ENCODE peak calls at places on chromosome 17, in four cellular contexts. One of them, this sample, is unnamed.

GRCh38 chr17:15121426-15121825 is 143.7 kb downstream of the PMP22 start:
- DNase-seq in activated T-helper 9 cell treated with anti-CD3 and anti-CD28 coated beads, Interleukin-2, amount 50 U/mL, for 16 hours: no peak
- DNase-seq in stimulated activated CD4-positive, alpha-beta T cell treated with anti-CD3 and anti-CD28 coated beads, TNF-alpha, amount 100 ng/mL, for 4 hours: no peak
- DNase-seq in activated CD4-positive, alpha-beta T cell treated with anti-CD3 and anti-CD28 coated beads, Interleukin-2, amount 10 ng/mL, durations not matched to agents 7 days and 5 days: no peak
- DNase-seq in this sample: no peak

GRCh38 chr17:3740611-3741073 is 16.9 kb downstream of the HASPIN start:
- DNase-seq in activated T-helper 9 cell treated with anti-CD3 and anti-CD28 coated beads, Interleukin-2, amount 50 U/mL, for 16 hours: no peak
- DNase-seq in stimulated activated CD4-positive, alpha-beta T cell treated with anti-CD3 and anti-CD28 coated beads, TNF-alpha, amount 100 ng/mL, for 4 hours: no peak
- DNase-seq in activated CD4-positive, alpha-beta T cell treated with anti-CD3 and anti-CD28 coated beads, Interleukin-2, amount 10 ng/mL, durations not matched to agents 7 days and 5 days: peak
- DNase-seq in this sample: no peak

GRCh38 chr17:40418428-40418706 is 671 bp upstream of the TOP2A start:
- DNase-seq in activated T-helper 9 cell treated with anti-CD3 and anti-CD28 coated beads, Interleukin-2, amount 50 U/mL, for 16 hours: no peak
- DNase-seq in stimulated activated CD4-positive, alpha-beta T cell treated with anti-CD3 and anti-CD28 coated beads, TNF-alpha, amount 100 ng/mL, for 4 hours: no peak
- DNase-seq in activated CD4-positive, alpha-beta T cell treated with anti-CD3 and anti-CD28 coated beads, Interleukin-2, amount 10 ng/mL, durations not matched to agents 7 days and 5 days: no peak
- DNase-seq in this sample: no peak

GRCh38 chr17:28527181-28527681 is 21.1 kb downstream of the FOXN1 start:
- DNase-seq in activated T-helper 9 cell treated with anti-CD3 and anti-CD28 coated beads, Interleukin-2, amount 50 U/mL, for 16 hours: no peak
- DNase-seq in stimulated activated CD4-positive, alpha-beta T cell treated with anti-CD3 and anti-CD28 coated beads, TNF-alpha, amount 100 ng/mL, for 4 hours: no peak
- DNase-seq in activated CD4-positive, alpha-beta T cell treated with anti-CD3 and anti-CD28 coated beads, Interleukin-2, amount 10 ng/mL, durations not matched to agents 7 days and 5 days: no peak
- DNase-seq in this sample: no peak

GRCh38 chr17:4920351-4921048 is 11.6 kb upstream of the GP1BA start:
- DNase-seq in activated T-helper 9 cell treated with anti-CD3 and anti-CD28 coated beads, Interleukin-2, amount 50 U/mL, for 16 hours: no peak
- DNase-seq in stimulated activated CD4-positive, alpha-beta T cell treated with anti-CD3 and anti-CD28 coated beads, TNF-alpha, amount 100 ng/mL, for 4 hours: no peak
- DNase-seq in activated CD4-positive, alpha-beta T cell treated with anti-CD3 and anti-CD28 coated beads, Interleukin-2, amount 10 ng/mL, durations not matched to agents 7 days and 5 days: no peak
- DNase-seq in this sample: no peak

GRCh38 chr17:43935926-43936261 is 6.4 kb downstream of the PPY start:
- DNase-seq in activated T-helper 9 cell treated with anti-CD3 and anti-CD28 coated beads, Interleukin-2, amount 50 U/mL, for 16 hours: no peak
- DNase-seq in stimulated activated CD4-positive, alpha-beta T cell treated with anti-CD3 and anti-CD28 coated beads, TNF-alpha, amount 100 ng/mL, for 4 hours: no peak
- DNase-seq in activated CD4-positive, alpha-beta T cell treated with anti-CD3 and anti-CD28 coated beads, Interleukin-2, amount 10 ng/mL, durations not matched to agents 7 days and 5 days: no peak
- DNase-seq in this sample: no peak

GRCh38 chr17:59331929-59332889 is 754 bp downstream of the YPEL2 start:
- DNase-seq in activated T-helper 9 cell treated with anti-CD3 and anti-CD28 coated beads, Interleukin-2, amount 50 U/mL, for 16 hours: peak
- DNase-seq in stimulated activated CD4-positive, alpha-beta T cell treated with anti-CD3 and anti-CD28 coated beads, TNF-alpha, amount 100 ng/mL, for 4 hours: no peak
- DNase-seq in activated CD4-positive, alpha-beta T cell treated with anti-CD3 and anti-CD28 coated beads, Interleukin-2, amount 10 ng/mL, durations not matched to agents 7 days and 5 days: peak
- DNase-seq in this sample: peak

GRCh38 chr17:75487351-75488070 is 27.8 kb downstream of the CASKIN2 start:
- DNase-seq in activated T-helper 9 cell treated with anti-CD3 and anti-CD28 coated beads, Interleukin-2, amount 50 U/mL, for 16 hours: no peak
- DNase-seq in stimulated activated CD4-positive, alpha-beta T cell treated with anti-CD3 and anti-CD28 coated beads, TNF-alpha, amount 100 ng/mL, for 4 hours: peak
- DNase-seq in activated CD4-positive, alpha-beta T cell treated with anti-CD3 and anti-CD28 coated beads, Interleukin-2, amount 10 ng/mL, durations not matched to agents 7 days and 5 days: peak
- DNase-seq in this sample: peak

GRCh38 chr17:80822700-80823410 is 168.8 kb upstream of the CHMP6 start:
- DNase-seq in activated T-helper 9 cell treated with anti-CD3 and anti-CD28 coated beads, Interleukin-2, amount 50 U/mL, for 16 hours: no peak
- DNase-seq in stimulated activated CD4-positive, alpha-beta T cell treated with anti-CD3 and anti-CD28 coated beads, TNF-alpha, amount 100 ng/mL, for 4 hours: no peak
- DNase-seq in activated CD4-positive, alpha-beta T cell treated with anti-CD3 and anti-CD28 coated beads, Interleukin-2, amount 10 ng/mL, durations not matched to agents 7 days and 5 days: no peak
- DNase-seq in this sample: no peak

GRCh38 chr17:58615768-58616659 is 75.8 kb downstream of the TEX14 start:
- DNase-seq in activated T-helper 9 cell treated with anti-CD3 and anti-CD28 coated beads, Interleukin-2, amount 50 U/mL, for 16 hours: no peak
- DNase-seq in stimulated activated CD4-positive, alpha-beta T cell treated with anti-CD3 and anti-CD28 coated beads, TNF-alpha, amount 100 ng/mL, for 4 hours: no peak
- DNase-seq in activated CD4-positive, alpha-beta T cell treated with anti-CD3 and anti-CD28 coated beads, Interleukin-2, amount 10 ng/mL, durations not matched to agents 7 days and 5 days: no peak
- DNase-seq in this sample: no peak

GRCh38 chr17:7549401-7550055 is 670 bp downstream of the TNFSF12 start:
- DNase-seq in activated T-helper 9 cell treated with anti-CD3 and anti-CD28 coated beads, Interleukin-2, amount 50 U/mL, for 16 hours: peak
- DNase-seq in stimulated activated CD4-positive, alpha-beta T cell treated with anti-CD3 and anti-CD28 coated beads, TNF-alpha, amount 100 ng/mL, for 4 hours: no peak
- DNase-seq in activated CD4-positive, alpha-beta T cell treated with anti-CD3 and anti-CD28 coated beads, Interleukin-2, amount 10 ng/mL, durations not matched to agents 7 days and 5 days: peak
- DNase-seq in this sample: no peak

GRCh38 chr17:77770331-77771105 is 188.0 kb upstream of the TNRC6C start:
- DNase-seq in activated T-helper 9 cell treated with anti-CD3 and anti-CD28 coated beads, Interleukin-2, amount 50 U/mL, for 16 hours: no peak
- DNase-seq in stimulated activated CD4-positive, alpha-beta T cell treated with anti-CD3 and anti-CD28 coated beads, TNF-alpha, amount 100 ng/mL, for 4 hours: no peak
- DNase-seq in activated CD4-positive, alpha-beta T cell treated with anti-CD3 and anti-CD28 coated beads, Interleukin-2, amount 10 ng/mL, durations not matched to agents 7 days and 5 days: no peak
- DNase-seq in this sample: no peak

GRCh38 chr17:2853722-2854580 is 57.7 kb downstream of the RAP1GAP2 start:
- DNase-seq in activated T-helper 9 cell treated with anti-CD3 and anti-CD28 coated beads, Interleukin-2, amount 50 U/mL, for 16 hours: peak
- DNase-seq in stimulated activated CD4-positive, alpha-beta T cell treated with anti-CD3 and anti-CD28 coated beads, TNF-alpha, amount 100 ng/mL, for 4 hours: no peak
- DNase-seq in activated CD4-positive, alpha-beta T cell treated with anti-CD3 and anti-CD28 coated beads, Interleukin-2, amount 10 ng/mL, durations not matched to agents 7 days and 5 days: peak
- DNase-seq in this sample: peak

GRCh38 chr17:45584092-45585036 is 93.8 kb upstream of the PLEKHM1 start:
- DNase-seq in activated T-helper 9 cell treated with anti-CD3 and anti-CD28 coated beads, Interleukin-2, amount 50 U/mL, for 16 hours: peak
- DNase-seq in stimulated activated CD4-positive, alpha-beta T cell treated with anti-CD3 and anti-CD28 coated beads, TNF-alpha, amount 100 ng/mL, for 4 hours: peak
- DNase-seq in activated CD4-positive, alpha-beta T cell treated with anti-CD3 and anti-CD28 coated beads, Interleukin-2, amount 10 ng/mL, durations not matched to agents 7 days and 5 days: peak
- DNase-seq in this sample: no peak

GRCh38 chr17:13931752-13932477 is 137.4 kb upstream of the COX10 start:
- DNase-seq in activated T-helper 9 cell treated with anti-CD3 and anti-CD28 coated beads, Interleukin-2, amount 50 U/mL, for 16 hours: no peak
- DNase-seq in stimulated activated CD4-positive, alpha-beta T cell treated with anti-CD3 and anti-CD28 coated beads, TNF-alpha, amount 100 ng/mL, for 4 hours: no peak
- DNase-seq in activated CD4-positive, alpha-beta T cell treated with anti-CD3 and anti-CD28 coated beads, Interleukin-2, amount 10 ng/mL, durations not matched to agents 7 days and 5 days: no peak
- DNase-seq in this sample: peak

GRCh38 chr17:50721194-50722010 is 2.0 kb downstream of the LUC7L3 start:
- DNase-seq in activated T-helper 9 cell treated with anti-CD3 and anti-CD28 coated beads, Interleukin-2, amount 50 U/mL, for 16 hours: no peak
- DNase-seq in stimulated activated CD4-positive, alpha-beta T cell treated with anti-CD3 and anti-CD28 coated beads, TNF-alpha, amount 100 ng/mL, for 4 hours: no peak
- DNase-seq in activated CD4-positive, alpha-beta T cell treated with anti-CD3 and anti-CD28 coated beads, Interleukin-2, amount 10 ng/mL, durations not matched to agents 7 days and 5 days: peak
- DNase-seq in this sample: no peak

GRCh38 chr17:62653002-62653830 is 25.7 kb downstream of the MRC2 start:
- DNase-seq in activated T-helper 9 cell treated with anti-CD3 and anti-CD28 coated beads, Interleukin-2, amount 50 U/mL, for 16 hours: peak
- DNase-seq in stimulated activated CD4-positive, alpha-beta T cell treated with anti-CD3 and anti-CD28 coated beads, TNF-alpha, amount 100 ng/mL, for 4 hours: peak
- DNase-seq in activated CD4-positive, alpha-beta T cell treated with anti-CD3 and anti-CD28 coated beads, Interleukin-2, amount 10 ng/mL, durations not matched to agents 7 days and 5 days: peak
- DNase-seq in this sample: no peak

GRCh38 chr17:4950075-4950756 is 703 bp upstream of the ENO3 start:
- DNase-seq in activated T-helper 9 cell treated with anti-CD3 and anti-CD28 coated beads, Interleukin-2, amount 50 U/mL, for 16 hours: peak
- DNase-seq in stimulated activated CD4-positive, alpha-beta T cell treated with anti-CD3 and anti-CD28 coated beads, TNF-alpha, amount 100 ng/mL, for 4 hours: peak
- DNase-seq in activated CD4-positive, alpha-beta T cell treated with anti-CD3 and anti-CD28 coated beads, Interleukin-2, amount 10 ng/mL, durations not matched to agents 7 days and 5 days: no peak
- DNase-seq in this sample: peak

GRCh38 chr17:27565874-27566672 is 64.9 kb upstream of the LGALS9 start:
- DNase-seq in activated T-helper 9 cell treated with anti-CD3 and anti-CD28 coated beads, Interleukin-2, amount 50 U/mL, for 16 hours: no peak
- DNase-seq in stimulated activated CD4-positive, alpha-beta T cell treated with anti-CD3 and anti-CD28 coated beads, TNF-alpha, amount 100 ng/mL, for 4 hours: no peak
- DNase-seq in activated CD4-positive, alpha-beta T cell treated with anti-CD3 and anti-CD28 coated beads, Interleukin-2, amount 10 ng/mL, durations not matched to agents 7 days and 5 days: no peak
- DNase-seq in this sample: no peak

GRCh38 chr17:75830168-75831031 is 13.8 kb downstream of the UNC13D start:
- DNase-seq in activated T-helper 9 cell treated with anti-CD3 and anti-CD28 coated beads, Interleukin-2, amount 50 U/mL, for 16 hours: no peak
- DNase-seq in stimulated activated CD4-positive, alpha-beta T cell treated with anti-CD3 and anti-CD28 coated beads, TNF-alpha, amount 100 ng/mL, for 4 hours: no peak
- DNase-seq in activated CD4-positive, alpha-beta T cell treated with anti-CD3 and anti-CD28 coated beads, Interleukin-2, amount 10 ng/mL, durations not matched to agents 7 days and 5 days: peak
- DNase-seq in this sample: no peak

GRCh38 chr17:74373838-74374606 is 6.7 kb downstream of the GPR142 start:
- DNase-seq in activated T-helper 9 cell treated with anti-CD3 and anti-CD28 coated beads, Interleukin-2, amount 50 U/mL, for 16 hours: no peak
- DNase-seq in stimulated activated CD4-positive, alpha-beta T cell treated with anti-CD3 and anti-CD28 coated beads, TNF-alpha, amount 100 ng/mL, for 4 hours: no peak
- DNase-seq in activated CD4-positive, alpha-beta T cell treated with anti-CD3 and anti-CD28 coated beads, Interleukin-2, amount 10 ng/mL, durations not matched to agents 7 days and 5 days: no peak
- DNase-seq in this sample: no peak

GRCh38 chr17:54992797-54993639 is 24.5 kb downstream of the STXBP4 start:
- DNase-seq in activated T-helper 9 cell treated with anti-CD3 and anti-CD28 coated beads, Interleukin-2, amount 50 U/mL, for 16 hours: no peak
- DNase-seq in stimulated activated CD4-positive, alpha-beta T cell treated with anti-CD3 and anti-CD28 coated beads, TNF-alpha, amount 100 ng/mL, for 4 hours: no peak
- DNase-seq in activated CD4-positive, alpha-beta T cell treated with anti-CD3 and anti-CD28 coated beads, Interleukin-2, amount 10 ng/mL, durations not matched to agents 7 days and 5 days: peak
- DNase-seq in this sample: no peak

GRCh38 chr17:60169921-60170817 is 20.4 kb downstream of the CA4 start:
- DNase-seq in activated T-helper 9 cell treated with anti-CD3 and anti-CD28 coated beads, Interleukin-2, amount 50 U/mL, for 16 hours: no peak
- DNase-seq in stimulated activated CD4-positive, alpha-beta T cell treated with anti-CD3 and anti-CD28 coated beads, TNF-alpha, amount 100 ng/mL, for 4 hours: no peak
- DNase-seq in activated CD4-positive, alpha-beta T cell treated with anti-CD3 and anti-CD28 coated beads, Interleukin-2, amount 10 ng/mL, durations not matched to agents 7 days and 5 days: peak
- DNase-seq in this sample: no peak

GRCh38 chr17:28646039-28646754 is 1.2 kb upstream of the BLTP2 start:
- DNase-seq in activated T-helper 9 cell treated with anti-CD3 and anti-CD28 coated beads, Interleukin-2, amount 50 U/mL, for 16 hours: no peak
- DNase-seq in stimulated activated CD4-positive, alpha-beta T cell treated with anti-CD3 and anti-CD28 coated beads, TNF-alpha, amount 100 ng/mL, for 4 hours: no peak
- DNase-seq in activated CD4-positive, alpha-beta T cell treated with anti-CD3 and anti-CD28 coated beads, Interleukin-2, amount 10 ng/mL, durations not matched to agents 7 days and 5 days: no peak
- DNase-seq in this sample: no peak

This sample was measured in C1 segment of cervical spinal cord.